ENCODE peak calls at places on chromosome 18, in four cellular contexts. T, J, N and S are unnamed samples.

GRCh38 chr18:12883003-12883683 is 894 bp downstream of the PTPN2 start:
- DNase-seq in T (no peak), J (peak; percentile 7), N (no peak), S (no peak)

GRCh38 chr18:66621816-66622576 is 18.1 kb upstream of the CDH19 start:
- DNase-seq in T (no peak), N (no peak), J (no peak), S (no peak)

GRCh38 chr18:79792988-79793355 is 4.8 kb upstream of the KCNG2 start:
- DNase-seq in T (no peak), J (no peak), N (no peak), S (no peak)

GRCh38 chr18:8894823-8895222 is 189.5 kb downstream of the MTCL1 start:
- DNase-seq in T (no peak), N (no peak), J (no peak), S (no peak)

GRCh38 chr18:55906533-55906932 is 318.5 kb upstream of the TCF4 start:
- DNase-seq in N (no peak), J (no peak), T (no peak), S (no peak)

GRCh38 chr18:42365550-42365949 is 410.5 kb downstream of the PIK3C3 start:
- DNase-seq in T (no peak), J (no peak), N (no peak), S (no peak)

GRCh38 chr18:29176681-29177080 is 999.8 kb upstream of the CDH2 start:
- DNase-seq in T (no peak), J (no peak), N (no peak), S (no peak)

GRCh38 chr18:48122376-48122775 is 191.9 kb upstream of the SMAD2 start:
- DNase-seq in T (no peak), J (no peak), N (no peak), S (no peak)

GRCh38 chr18:54147439-54147838 is 77.0 kb downstream of the MBD2 start:
- DNase-seq in J (no peak), T (no peak), N (no peak), S (no peak)

GRCh38 chr18:31058897-31059296 is 16.4 kb upstream of the DSC3 start:
- DNase-seq in J (no peak), N (no peak), T (no peak), S (no peak)

GRCh38 chr18:48073231-48073930 is 142.9 kb upstream of the SMAD2 start:
- DNase-seq in J (no peak), T (no peak), N (no peak), S (no peak)

GRCh38 chr18:44937985-44938384 is 257.3 kb downstream of the SETBP1 start:
- DNase-seq in J (no peak), N (no peak), T (no peak), S (no peak)

GRCh38 chr18:75290737-75291358 is 80.3 kb downstream of the TSHZ1 start:
- DNase-seq in J (no peak), T (no peak), N (no peak), S (no peak)

GRCh38 chr18:8673276-8674209 is 31.8 kb upstream of the MTCL1 start:
- DNase-seq in N (no peak), J (no peak), T (no peak), S (peak; percentile 8)

GRCh38 chr18:44951748-44952147 is 271.1 kb downstream of the SETBP1 start:
- DNase-seq in T (no peak), J (no peak), N (no peak), S (no peak)

GRCh38 chr18:79476031-79476917 is 80.5 kb downstream of the NFATC1 start:
- DNase-seq in J (no peak), T (no peak), N (no peak), S (no peak)

GRCh38 chr18:77132369-77133050 is at the start of gene MBP:
- DNase-seq in J (peak; percentile 63), T (peak; percentile 67), N (no peak), S (no peak)

GRCh38 chr18:46574740-46575108 is 82.3 kb downstream of the LOXHD1 start:
- DNase-seq in N (no peak), T (no peak), J (no peak), S (no peak)

GRCh38 chr18:2312440-2312839 is 258.9 kb downstream of the METTL4 start:
- DNase-seq in J (no peak), T (no peak), N (no peak), S (no peak)

GRCh38 chr18:5546660-5547059 is 2.9 kb upstream of the EPB41L3 start:
- DNase-seq in T (no peak), J (no peak), N (peak; percentile 69), S (peak; percentile 84)

GRCh38 chr18:23585007-23585871 is 1.1 kb downstream of the NPC1 start:
- DNase-seq in J (no peak), N (peak; percentile 16), T (peak; percentile 16), S (peak; percentile 56)